ENCODE peak calls at places on chromosomes 3 and 15, in six cellular contexts. C is GM13977; V is endothelial cell; E is A172; M is CD8-positive, alpha-beta memory T cell; Z is astrocyte of the spinal cord. G is an unnamed sample.

GRCh38 chr15:74541494-74542191 is 623 bp downstream of the ARID3B start:
- DNase-seq in C (peak), V (peak), E (peak), M (peak), Z (peak), G (no peak)

GRCh38 chr15:58497036-58497785 is 65.4 kb downstream of the LIPC start:
- DNase-seq in C (no peak), V (no peak), E (no peak), M (no peak), Z (no peak), G (no peak)

GRCh38 chr15:99721896-99722295 is 11.3 kb downstream of the LYSMD4 start:
- DNase-seq in C (no peak), V (no peak), E (no peak), M (no peak), Z (no peak), G (no peak)

GRCh38 chr15:23663232-23663631 is 15.6 kb upstream of the MAGEL2 start:
- DNase-seq in C (no peak), V (no peak), E (no peak), M (no peak), Z (no peak), G (no peak)

GRCh38 chr3:136068708-136069107 is 103.2 kb downstream of the PPP2R3A start:
- DNase-seq in C (no peak), V (no peak), E (peak), M (no peak), Z (peak), G (peak)

GRCh38 chr3:14631687-14632444 is 19.7 kb upstream of the CCDC174 start:
- DNase-seq in C (no peak), V (no peak), E (no peak), M (no peak), Z (no peak), G (no peak)

GRCh38 chr3:150961949-150962348 is 10.6 kb downstream of the CLRN1 start:
- DNase-seq in C (no peak), V (no peak), E (no peak), M (no peak), Z (no peak), G (no peak)

GRCh38 chr3:57110214-57110613 is 49.8 kb downstream of the SPATA12 start:
- DNase-seq in C (no peak), V (no peak), E (no peak), M (no peak), Z (no peak), G (no peak)

GRCh38 chr3:71062037-71062919 is 521.2 kb downstream of the FOXP1 start:
- DNase-seq in C (no peak), V (no peak), E (no peak), M (no peak), Z (peak), G (peak)

GRCh38 chr15:84082739-84083138 is 152.8 kb upstream of the GOLGA6L4 start:
- DNase-seq in C (no peak), V (no peak), E (peak), M (no peak), Z (peak), G (peak)

GRCh38 chr3:9817437-9817836 is 7.4 kb downstream of the TTLL3 start:
- DNase-seq in C (no peak), V (no peak), E (no peak), M (no peak), Z (no peak), G (no peak)

GRCh38 chr3:112649478-112649735 is 8.5 kb upstream of the CCDC80 start:
- DNase-seq in C (no peak), V (no peak), E (peak), M (no peak), Z (peak), G (no peak)

G was measured in foreskin keratinocyte.